ENCODE peak calls at places on chromosomes 7 and 10, in six cellular contexts. Y, J, H, E, L and V are unnamed samples. For H3K4me1, the result is how much of the 10 kb centered on the place peaks cover.

GRCh38 chr10:28935061-28935460 is 257.7 kb downstream of the BAMBI start:
- DNase-seq in H (no peak), L (no peak), J (no peak), Y (no peak), E (no peak), V (no peak)

GRCh38 chr7:388961-389701 is 99.2 kb downstream of the FOXL3 start:
- DNase-seq in L (no peak), Y (no peak), E (peak), H (no peak), J (no peak), V (peak)

GRCh38 chr7:84658286-84658685 is 463.7 kb upstream of the SEMA3A start:
- DNase-seq in L (no peak), J (no peak), H (no peak), E (no peak), Y (no peak), V (no peak)

GRCh38 chr7:48636391-48637015 is 287.8 kb upstream of the CDC14C start:
- DNase-seq in Y (no peak), H (no peak), J (no peak), E (no peak), L (no peak), V (peak)

GRCh38 chr10:3293536-3294431 is 121.2 kb upstream of the PITRM1 start:
- DNase-seq in L (peak), J (no peak), E (no peak), H (no peak), Y (no peak), V (no peak)

GRCh38 chr7:137635874-137636273 is 210.9 kb downstream of the DGKI start:
- DNase-seq in Y (no peak), L (no peak), H (no peak), J (no peak), E (no peak), V (no peak)

GRCh38 chr7:74480861-74481417 is 27.2 kb downstream of the GTF2IRD1 start:
- DNase-seq in J (no peak), H (no peak), L (peak), E (peak), Y (no peak), V (peak)

GRCh38 chr7:39951156-39951942 is 1.3 kb downstream of the CDK13 start:
- DNase-seq in H (no peak), J (peak), Y (no peak), L (peak), E (peak), V (peak)

GRCh38 chr10:72483452-72483851 is 128.7 kb upstream of the DNAJB12 start:
- DNase-seq in L (no peak), Y (no peak), E (no peak), J (no peak), H (no peak), V (no peak)

GRCh38 chr10:70551971-70552422 is 50.5 kb downstream of the PRF1 start:
- DNase-seq in Y (no peak), J (no peak), L (peak), H (no peak), E (no peak), V (peak)

GRCh38 chr10:85921789-85922188 is 444.8 kb downstream of the GRID1 start:
- DNase-seq in Y (no peak), H (no peak), E (no peak), J (no peak), L (peak), V (no peak)

GRCh38 chr10:97234403-97234802 is 48.6 kb upstream of the SLIT1 start:
- DNase-seq in H (no peak), Y (peak), J (peak), L (no peak), E (no peak), V (no peak)

GRCh38 chr7:44131173-44132009 is 8.0 kb upstream of the POLD2 start:
- DNase-seq in H (no peak), E (peak), Y (no peak), J (peak), L (no peak), V (peak)

GRCh38 chr10:125063256-125063945 is 97.0 kb downstream of the CTBP2 start:
- DNase-seq in J (no peak), H (no peak), Y (no peak), L (no peak), E (peak), V (no peak)

DNA sequence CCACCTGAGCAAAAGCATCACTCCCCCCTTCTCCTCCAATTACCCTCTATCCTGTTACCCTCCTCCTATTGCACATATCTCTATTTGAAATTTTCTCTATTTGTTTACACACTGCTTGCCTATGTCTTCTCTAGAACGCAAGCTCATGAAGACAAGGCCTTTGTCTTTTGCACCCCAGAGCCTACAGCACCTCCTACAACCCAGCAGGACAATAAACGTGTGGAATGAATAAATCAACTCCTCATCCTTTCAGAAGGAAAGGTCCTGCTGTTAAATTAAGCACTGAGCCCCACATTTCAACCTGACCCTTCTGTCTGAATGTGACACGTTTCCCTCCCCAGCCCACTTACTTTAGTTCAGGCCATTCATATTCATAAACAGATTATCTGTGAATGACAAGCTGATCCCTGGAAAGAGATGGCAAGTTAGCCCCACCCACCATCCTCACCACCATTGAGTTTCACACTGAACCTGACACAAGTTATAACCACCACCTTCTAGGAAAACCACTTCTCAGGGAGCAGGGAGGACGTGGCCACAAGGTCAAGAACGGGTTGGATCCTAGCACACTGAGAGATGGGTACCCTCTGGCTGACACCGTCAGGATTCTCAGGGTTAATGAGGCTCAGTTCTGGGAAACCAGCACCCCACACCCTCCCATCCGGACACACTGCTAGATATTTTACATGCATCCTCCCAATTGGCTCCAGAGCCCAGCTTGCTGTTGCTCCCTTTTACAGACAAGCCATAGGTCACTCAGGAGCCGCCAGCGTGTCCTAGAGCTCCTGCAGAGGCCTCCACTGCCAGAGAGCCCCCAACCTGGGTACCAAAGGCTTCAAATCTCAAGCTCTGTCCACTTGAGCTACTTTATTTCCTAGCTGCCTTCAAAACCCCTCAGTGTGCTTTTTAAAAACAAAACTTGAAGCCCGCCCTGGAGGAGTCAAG is 933 bp downstream of the PRTFDC1 start:
- DNase-seq in J (no peak), E (no peak), Y (no peak), H (no peak), L (no peak), V (no peak)
- H3K4me3 ChIP-seq in J (no peak), E (peak), Y (no peak), H (peak), L (peak), V (peak)

DNA sequence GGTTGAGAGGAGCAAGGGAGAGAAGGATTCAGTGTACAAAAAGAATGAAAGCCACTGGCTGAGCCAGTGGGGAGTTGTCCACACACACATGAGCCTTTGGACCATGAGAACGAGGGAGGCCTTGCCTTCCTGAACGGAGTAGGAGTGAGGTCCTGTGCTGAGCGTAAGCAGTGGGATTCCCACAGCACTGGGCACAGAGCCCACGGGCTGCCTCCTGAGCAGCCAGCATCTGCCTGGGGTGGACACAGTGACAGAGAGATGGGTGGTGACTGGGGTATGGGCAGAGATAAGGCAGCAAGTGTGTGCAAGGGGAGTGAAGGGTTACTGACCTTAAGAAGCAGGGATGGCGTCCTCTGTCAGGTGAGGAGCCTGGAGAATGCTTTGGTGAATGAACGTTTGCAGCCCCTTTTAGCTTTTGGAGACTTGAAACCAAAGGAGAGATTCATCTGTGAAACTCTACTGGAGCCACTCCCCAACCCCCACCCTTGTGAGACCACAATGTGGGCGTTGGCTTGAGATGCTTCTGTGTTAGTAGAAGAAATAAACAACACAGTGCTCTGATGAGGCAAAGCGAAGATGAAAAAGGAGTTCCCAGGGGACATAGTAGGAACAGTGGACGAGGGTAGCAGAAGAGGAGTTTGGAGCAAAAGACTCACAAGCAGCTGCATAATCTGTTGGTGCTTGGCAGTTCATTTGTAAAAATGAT is 56.5 kb downstream of the FIGNL1 start:
- DNase-seq in Y (no peak), L (no peak), H (no peak), E (no peak), J (no peak), V (no peak)
- H3K4me1 ChIP-seq in Y (under half), L (under half), H (under half), E (under half), J (under half), V (under half)

GRCh38 chr7:75711076-75711475 is 27.7 kb downstream of the HIP1 start:
- DNase-seq in E (no peak), Y (no peak), H (no peak), J (no peak), L (no peak), V (no peak)

GRCh38 chr7:75711634-75712494 is 26.9 kb downstream of the HIP1 start:
- DNase-seq in J (peak), L (no peak), H (no peak), E (no peak), Y (no peak), V (no peak)

GRCh38 chr7:75715864-75716263 is 22.9 kb downstream of the HIP1 start:
- DNase-seq in J (no peak), H (no peak), Y (no peak), E (no peak), L (no peak), V (no peak)

GRCh38 chr7:75716992-75717626 is 21.6 kb downstream of the HIP1 start:
- DNase-seq in J (no peak), H (no peak), Y (peak), E (no peak), L (no peak), V (no peak)

DNA sequence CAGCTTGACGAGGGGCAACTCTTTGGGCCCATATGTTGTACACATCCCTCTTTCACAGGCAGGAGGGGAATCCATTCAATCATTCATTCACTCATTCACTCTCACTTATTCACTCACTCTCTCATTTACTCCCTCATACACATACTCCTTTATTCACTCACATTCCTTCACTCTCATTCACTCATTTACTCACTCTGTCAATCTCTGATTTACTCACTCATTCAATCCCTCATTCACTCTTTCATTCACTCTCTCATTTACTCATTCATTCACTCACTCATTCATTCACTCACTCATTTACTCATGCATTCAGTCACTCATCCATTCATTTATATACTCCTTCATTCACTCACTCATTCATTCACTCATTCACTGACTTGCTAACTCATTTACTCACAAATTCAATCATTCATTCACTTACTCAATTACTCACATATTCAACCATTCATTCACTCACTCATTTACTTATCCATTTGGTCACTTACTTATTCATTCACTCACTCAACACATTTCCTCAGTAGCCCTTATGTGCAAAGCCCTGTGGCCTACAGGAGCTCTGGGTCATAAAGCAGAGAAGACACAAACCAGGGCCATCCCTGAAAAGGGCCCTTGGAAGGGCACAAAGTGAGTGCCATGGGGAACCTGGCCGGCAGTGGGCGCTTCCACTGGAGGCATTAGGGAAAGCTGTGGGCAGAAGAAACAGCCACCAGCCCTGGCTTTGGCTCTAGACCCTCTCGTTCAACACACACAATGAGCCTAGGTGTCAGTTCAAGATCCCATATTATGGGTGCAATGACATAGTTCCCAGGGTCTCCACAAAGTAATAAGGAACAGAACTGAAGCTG is 26.0 kb downstream of the HIP1 start:
- DNase-seq in Y (no peak), E (no peak), H (no peak), J (no peak), L (no peak), V (no peak)
- H3K27ac ChIP-seq in Y (no peak), E (peak), H (peak), J (peak), L (peak), V (peak)

GRCh38 chr7:17645500-17645899 is 294.8 kb downstream of the SNX13 start:
- DNase-seq in H (no peak), L (no peak), J (no peak), Y (no peak), E (no peak), V (no peak)

GRCh38 chr7:17646181-17646956 is 293.9 kb downstream of the SNX13 start:
- DNase-seq in H (no peak), E (no peak), L (no peak), J (no peak), Y (no peak), V (no peak)

GRCh38 chr7:17654940-17655339 is 285.4 kb downstream of the SNX13 start:
- DNase-seq in J (no peak), L (no peak), Y (no peak), H (no peak), E (no peak), V (no peak)

GRCh38 chr7:17651926-17652385 is 288.3 kb downstream of the SNX13 start:
- DNase-seq in J (no peak), Y (no peak), E (no peak), H (no peak), L (no peak), V (no peak)

DNA sequence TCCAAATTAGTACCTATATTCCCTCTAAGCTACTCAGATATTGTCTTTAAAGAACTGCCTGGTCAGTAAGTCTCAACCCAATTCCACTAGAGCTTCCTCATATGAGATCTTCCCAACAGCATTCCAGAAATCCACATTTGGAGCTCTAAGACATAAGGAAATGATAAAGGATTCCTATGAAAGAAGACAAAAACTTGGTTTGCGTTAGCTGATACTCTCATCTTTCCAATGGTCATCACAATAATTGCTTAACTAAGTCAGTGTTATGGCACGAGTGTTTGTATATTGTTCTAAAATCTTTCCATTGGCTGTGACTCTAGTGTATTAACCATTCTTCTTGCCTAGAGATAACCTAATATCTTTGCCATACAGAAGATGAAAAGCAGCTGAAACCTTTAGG is 289.0 kb downstream of the SNX13 start:
- DNase-seq in L (no peak), Y (no peak), H (no peak), E (no peak), J (no peak), V (no peak)
- H3K4me3 ChIP-seq in L (no peak), Y (no peak), H (no peak), E (no peak), J (no peak), V (no peak)

GRCh38 chr10:90945496-90946070 is 24.7 kb upstream of the ANKRD1 start:
- DNase-seq in Y (no peak), E (no peak), J (no peak), L (no peak), H (no peak), V (no peak)

GRCh38 chr10:90944759-90945158 is 23.9 kb upstream of the ANKRD1 start:
- DNase-seq in L (no peak), Y (no peak), J (no peak), H (no peak), E (no peak), V (no peak)

GRCh38 chr10:90947025-90947960 is 26.4 kb upstream of the ANKRD1 start:
- DNase-seq in L (no peak), J (no peak), H (no peak), Y (no peak), E (no peak), V (no peak)
- H3K4me1 ChIP-seq in L (under half), J (under half), H (under half), Y (under half), E (under half), V (under half)